ENCODE peak calls at places on chromosomes 6 and 20, in six cellular contexts. One of them, this sample, is unnamed. For H3K9me3, the result is how much of the 10 kb centered on the place peaks cover.

GRCh38 chr6:34559651-34560365 is 3.7 kb upstream of the SPDEF start:
- DNase-seq in CD4-positive, alpha-beta memory T cell: no peak
- DNase-seq in heart left ventricle: no peak
- DNase-seq in A549: no peak
- DNase-seq in cardiac muscle cell: peak
- DNase-seq in breast epithelium: no peak
- DNase-seq in this sample: no peak

GRCh38 chr6:313917-314316 is 21.6 kb downstream of the DUSP22 start:
- DNase-seq in CD4-positive, alpha-beta memory T cell: no peak
- DNase-seq in heart left ventricle: no peak
- DNase-seq in A549: no peak
- DNase-seq in cardiac muscle cell: no peak
- DNase-seq in breast epithelium: no peak
- DNase-seq in this sample: no peak

GRCh38 chr6:37714836-37715425 is 17.2 kb upstream of the MDGA1 start:
- DNase-seq in CD4-positive, alpha-beta memory T cell: no peak
- DNase-seq in heart left ventricle: no peak
- DNase-seq in A549: no peak
- DNase-seq in cardiac muscle cell: no peak
- DNase-seq in breast epithelium: no peak
- DNase-seq in this sample: no peak

GRCh38 chr20:17460119-17460518 is 71.1 kb downstream of the BFSP1 start:
- DNase-seq in CD4-positive, alpha-beta memory T cell: peak
- DNase-seq in heart left ventricle: no peak
- DNase-seq in A549: peak
- DNase-seq in cardiac muscle cell: no peak
- DNase-seq in breast epithelium: no peak
- DNase-seq in this sample: no peak

GRCh38 chr20:56987992-56988391 is 278.4 kb downstream of the BMP7 start:
- DNase-seq in CD4-positive, alpha-beta memory T cell: no peak
- DNase-seq in heart left ventricle: no peak
- DNase-seq in A549: no peak
- DNase-seq in cardiac muscle cell: no peak
- DNase-seq in breast epithelium: no peak
- DNase-seq in this sample: no peak

GRCh38 chr20:13418263-13419229 is 197.5 kb downstream of the ISM1 start:
- DNase-seq in CD4-positive, alpha-beta memory T cell: no peak
- DNase-seq in heart left ventricle: no peak
- DNase-seq in A549: no peak
- DNase-seq in cardiac muscle cell: no peak
- DNase-seq in breast epithelium: no peak
- DNase-seq in this sample: no peak

GRCh38 chr20:6613280-6613861 is 154.1 kb upstream of the BMP2 start:
- DNase-seq in CD4-positive, alpha-beta memory T cell: no peak
- DNase-seq in heart left ventricle: no peak
- DNase-seq in A549: no peak
- DNase-seq in cardiac muscle cell: no peak
- DNase-seq in breast epithelium: no peak
- DNase-seq in this sample: no peak

GRCh38 chr20:52056203-52057062 is 135.1 kb downstream of the ZFP64 start:
- DNase-seq in CD4-positive, alpha-beta memory T cell: no peak
- DNase-seq in heart left ventricle: no peak
- DNase-seq in A549: peak
- DNase-seq in cardiac muscle cell: no peak
- DNase-seq in breast epithelium: no peak
- DNase-seq in this sample: no peak

GRCh38 chr20:41734506-41734945 is 116.3 kb upstream of the CHD6 start:
- DNase-seq in CD4-positive, alpha-beta memory T cell: peak
- DNase-seq in heart left ventricle: peak
- DNase-seq in A549: peak
- DNase-seq in cardiac muscle cell: peak
- DNase-seq in breast epithelium: no peak
- DNase-seq in this sample: peak

GRCh38 chr6:124977067-124977908 is 15.1 kb downstream of the RNF217 start:
- DNase-seq in CD4-positive, alpha-beta memory T cell: no peak
- DNase-seq in heart left ventricle: no peak
- DNase-seq in A549: no peak
- DNase-seq in cardiac muscle cell: no peak
- DNase-seq in breast epithelium: no peak
- DNase-seq in this sample: no peak

GRCh38 chr20:46648903-46649649 is 2.2 kb downstream of the SLC13A3 start:
- DNase-seq in CD4-positive, alpha-beta memory T cell: no peak
- DNase-seq in heart left ventricle: no peak
- DNase-seq in A549: no peak
- DNase-seq in cardiac muscle cell: no peak
- DNase-seq in breast epithelium: no peak
- DNase-seq in this sample: no peak

GRCh38 chr6:143863754-143864153 is 520 bp upstream of the ZC2HC1B start:
- DNase-seq in CD4-positive, alpha-beta memory T cell: no peak
- DNase-seq in heart left ventricle: no peak
- DNase-seq in A549: no peak
- DNase-seq in cardiac muscle cell: no peak
- DNase-seq in breast epithelium: no peak
- DNase-seq in this sample: no peak

GRCh38 chr6:14635933-14636599 is 518.5 kb downstream of the CD83 start:
- DNase-seq in CD4-positive, alpha-beta memory T cell: peak
- DNase-seq in heart left ventricle: no peak
- DNase-seq in A549: no peak
- DNase-seq in cardiac muscle cell: no peak
- DNase-seq in breast epithelium: no peak
- DNase-seq in this sample: no peak

GRCh38 chr20:43959079-43959919 is 44.6 kb downstream of the TOX2 start:
- DNase-seq in CD4-positive, alpha-beta memory T cell: peak
- DNase-seq in heart left ventricle: no peak
- DNase-seq in A549: no peak
- DNase-seq in cardiac muscle cell: peak
- DNase-seq in breast epithelium: no peak
- DNase-seq in this sample: peak

GRCh38 chr6:131532476-131533108 is 40.4 kb upstream of the ARG1 start:
- DNase-seq in CD4-positive, alpha-beta memory T cell: no peak
- DNase-seq in heart left ventricle: no peak
- DNase-seq in A549: no peak
- DNase-seq in cardiac muscle cell: no peak
- DNase-seq in breast epithelium: no peak
- DNase-seq in this sample: no peak

GRCh38 chr6:93644611-93645010 is 225.3 kb upstream of the EPHA7 start:
- DNase-seq in CD4-positive, alpha-beta memory T cell: no peak
- DNase-seq in heart left ventricle: no peak
- DNase-seq in A549: no peak
- DNase-seq in cardiac muscle cell: peak
- DNase-seq in breast epithelium: no peak
- DNase-seq in this sample: no peak

GRCh38 chr6:75118925-75119515 is 86.8 kb downstream of the COL12A1 start:
- DNase-seq in CD4-positive, alpha-beta memory T cell: no peak
- DNase-seq in heart left ventricle: no peak
- DNase-seq in A549: no peak
- DNase-seq in cardiac muscle cell: no peak
- DNase-seq in breast epithelium: no peak
- DNase-seq in this sample: no peak

GRCh38 chr6:141041596-141042087 is 1091.1 kb upstream of the GJE1 start:
- DNase-seq in CD4-positive, alpha-beta memory T cell: no peak
- DNase-seq in heart left ventricle: peak
- DNase-seq in A549: no peak
- DNase-seq in cardiac muscle cell: no peak
- DNase-seq in breast epithelium: no peak
- DNase-seq in this sample: no peak

GRCh38 chr6:79737172-79737571 is 106.0 kb downstream of the SH3BGRL2 start:
- DNase-seq in CD4-positive, alpha-beta memory T cell: no peak
- DNase-seq in heart left ventricle: no peak
- DNase-seq in A549: no peak
- DNase-seq in cardiac muscle cell: no peak
- DNase-seq in breast epithelium: no peak
- DNase-seq in this sample: no peak

GRCh38 chr6:170227521-170227983 is 63.3 kb downstream of the DLL1 start:
- DNase-seq in CD4-positive, alpha-beta memory T cell: no peak
- DNase-seq in heart left ventricle: no peak
- DNase-seq in A549: no peak
- DNase-seq in cardiac muscle cell: no peak
- DNase-seq in breast epithelium: no peak
- DNase-seq in this sample: no peak

GRCh38 chr6:81950877-81951276 is 198.4 kb upstream of the TENT5A start:
- DNase-seq in CD4-positive, alpha-beta memory T cell: no peak
- DNase-seq in heart left ventricle: no peak
- DNase-seq in A549: no peak
- DNase-seq in cardiac muscle cell: no peak
- DNase-seq in breast epithelium: no peak
- DNase-seq in this sample: no peak

GRCh38 chr6:2895072-2895471 is 8.0 kb downstream of the SERPINB9 start:
- DNase-seq in CD4-positive, alpha-beta memory T cell: no peak
- DNase-seq in heart left ventricle: no peak
- DNase-seq in A549: no peak
- DNase-seq in cardiac muscle cell: no peak
- DNase-seq in breast epithelium: no peak
- DNase-seq in this sample: no peak

GRCh38 chr6:107820571-107821261 is 3.4 kb downstream of the SCML4 start:
- DNase-seq in CD4-positive, alpha-beta memory T cell: peak
- DNase-seq in heart left ventricle: no peak
- DNase-seq in A549: no peak
- DNase-seq in cardiac muscle cell: no peak
- DNase-seq in breast epithelium: no peak
- DNase-seq in this sample: no peak

GRCh38 chr20:44603327-44603726 is 20.9 kb downstream of the PKIG start:
- DNase-seq in CD4-positive, alpha-beta memory T cell: no peak
- DNase-seq in heart left ventricle: no peak
- DNase-seq in A549: no peak
- DNase-seq in cardiac muscle cell: no peak
- DNase-seq in breast epithelium: no peak
- DNase-seq in this sample: no peak

GRCh38 chr6:30542915-30543314 is 13.4 kb downstream of the GNL1 start:
- DNase-seq in CD4-positive, alpha-beta memory T cell: no peak
- DNase-seq in heart left ventricle: no peak
- DNase-seq in A549: peak
- DNase-seq in cardiac muscle cell: no peak
- DNase-seq in breast epithelium: no peak
- DNase-seq in this sample: no peak

GRCh38 chr6:120935908-120936307 is 398.4 kb downstream of the TBC1D32 start:
- DNase-seq in CD4-positive, alpha-beta memory T cell: no peak
- DNase-seq in heart left ventricle: no peak
- DNase-seq in A549: no peak
- DNase-seq in cardiac muscle cell: no peak
- DNase-seq in breast epithelium: no peak
- DNase-seq in this sample: no peak

GRCh38 chr6:82484737-82485650 is 121.4 kb downstream of the TPBG start:
- DNase-seq in CD4-positive, alpha-beta memory T cell: no peak
- DNase-seq in heart left ventricle: no peak
- DNase-seq in A549: no peak
- DNase-seq in cardiac muscle cell: no peak
- DNase-seq in breast epithelium: no peak
- DNase-seq in this sample: no peak

GRCh38 chr20:10475225-10475624 is 40.1 kb downstream of the SLX4IP start:
- DNase-seq in CD4-positive, alpha-beta memory T cell: no peak
- DNase-seq in heart left ventricle: no peak
- DNase-seq in A549: no peak
- DNase-seq in cardiac muscle cell: no peak
- DNase-seq in breast epithelium: no peak
- DNase-seq in this sample: no peak

GRCh38 chr6:61562098-61562497 is 723.9 kb downstream of the KHDRBS2 start:
- DNase-seq in CD4-positive, alpha-beta memory T cell: no peak
- DNase-seq in heart left ventricle: no peak
- DNase-seq in A549: no peak
- DNase-seq in cardiac muscle cell: no peak
- DNase-seq in breast epithelium: no peak
- DNase-seq in this sample: no peak
- H3K9me3 ChIP-seq in CD4-positive, alpha-beta memory T cell: under half
- H3K9me3 ChIP-seq in heart left ventricle: under half
- H3K9me3 ChIP-seq in A549: under half
- H3K9me3 ChIP-seq in cardiac muscle cell: under half
- H3K9me3 ChIP-seq in breast epithelium: under half
- H3K9me3 ChIP-seq in this sample: under half

DNA sequence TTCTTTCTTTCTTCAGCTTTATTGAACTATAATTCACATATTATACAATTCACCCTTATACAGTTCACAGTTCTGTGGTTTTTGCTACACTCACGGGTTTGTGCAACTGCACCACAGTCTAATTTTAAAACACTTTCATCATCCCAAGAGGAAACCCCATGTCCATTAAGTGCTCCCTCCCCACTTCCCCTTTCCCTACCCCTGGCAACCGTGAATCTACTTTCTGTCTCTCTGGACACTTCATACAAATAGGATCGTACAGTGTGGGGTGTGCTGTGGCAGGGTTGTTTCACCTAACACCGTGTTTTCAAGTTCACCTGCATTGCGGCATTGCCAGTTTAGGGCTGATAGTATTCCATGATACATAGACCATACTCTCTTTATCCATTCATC is 118.8 kb downstream of the PHACTR3 start:
- DNase-seq in CD4-positive, alpha-beta memory T cell: no peak
- DNase-seq in heart left ventricle: no peak
- DNase-seq in A549: no peak
- DNase-seq in cardiac muscle cell: no peak
- DNase-seq in breast epithelium: no peak
- DNase-seq in this sample: no peak
- H3K9me3 ChIP-seq in CD4-positive, alpha-beta memory T cell: under half
- H3K9me3 ChIP-seq in heart left ventricle: under half
- H3K9me3 ChIP-seq in A549: under half
- H3K9me3 ChIP-seq in cardiac muscle cell: under half
- H3K9me3 ChIP-seq in breast epithelium: under half
- H3K9me3 ChIP-seq in this sample: under half

DNA sequence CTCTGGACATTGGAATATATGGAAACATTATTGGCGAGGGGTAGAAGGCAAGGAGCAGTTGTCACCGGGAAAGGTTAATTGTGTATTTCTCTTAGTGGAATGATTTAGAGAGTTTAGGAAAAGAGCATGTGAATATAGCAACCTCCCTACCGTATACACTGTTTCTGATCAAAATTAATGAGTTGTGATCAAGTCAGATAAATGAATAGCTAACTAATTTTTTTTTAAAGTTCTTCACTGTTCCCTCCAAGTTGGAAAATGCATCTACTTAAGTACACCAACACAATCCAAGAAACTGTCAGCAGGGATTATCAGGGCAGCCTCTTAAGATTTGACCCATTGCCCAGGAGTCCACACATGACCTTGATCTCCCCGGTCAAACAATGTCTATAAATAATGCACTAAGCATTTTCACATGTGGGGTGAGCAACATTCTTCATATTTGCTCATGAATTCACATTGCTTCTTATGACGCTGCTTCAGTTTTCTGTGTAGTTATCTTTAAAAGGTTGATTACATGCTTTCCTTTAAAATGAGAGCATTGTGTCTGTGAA is 680.8 kb upstream of the NRSN1 start:
- DNase-seq in CD4-positive, alpha-beta memory T cell: no peak
- DNase-seq in heart left ventricle: peak
- DNase-seq in A549: no peak
- DNase-seq in cardiac muscle cell: peak
- DNase-seq in breast epithelium: no peak
- DNase-seq in this sample: no peak
- H3K9me3 ChIP-seq in CD4-positive, alpha-beta memory T cell: under half
- H3K9me3 ChIP-seq in heart left ventricle: under half
- H3K9me3 ChIP-seq in A549: under half
- H3K9me3 ChIP-seq in cardiac muscle cell: under half
- H3K9me3 ChIP-seq in breast epithelium: under half
- H3K9me3 ChIP-seq in this sample: under half

GRCh38 chr20:31449511-31450128 is 9.2 kb downstream of the DEFB123 start:
- DNase-seq in CD4-positive, alpha-beta memory T cell: no peak
- DNase-seq in heart left ventricle: no peak
- DNase-seq in A549: no peak
- DNase-seq in cardiac muscle cell: no peak
- DNase-seq in breast epithelium: no peak
- DNase-seq in this sample: no peak

GRCh38 chr20:31452575-31452974 is 12.1 kb downstream of the DEFB123 start:
- DNase-seq in CD4-positive, alpha-beta memory T cell: no peak
- DNase-seq in heart left ventricle: no peak
- DNase-seq in A549: no peak
- DNase-seq in cardiac muscle cell: no peak
- DNase-seq in breast epithelium: no peak
- DNase-seq in this sample: no peak

GRCh38 chr20:31454374-31454773 is 13.9 kb downstream of the DEFB123 start:
- DNase-seq in CD4-positive, alpha-beta memory T cell: no peak
- DNase-seq in heart left ventricle: no peak
- DNase-seq in A549: no peak
- DNase-seq in cardiac muscle cell: no peak
- DNase-seq in breast epithelium: no peak
- DNase-seq in this sample: no peak
- H3K9me3 ChIP-seq in CD4-positive, alpha-beta memory T cell: under half
- H3K9me3 ChIP-seq in heart left ventricle: under half
- H3K9me3 ChIP-seq in A549: under half
- H3K9me3 ChIP-seq in cardiac muscle cell: under half
- H3K9me3 ChIP-seq in breast epithelium: under half
- H3K9me3 ChIP-seq in this sample: under half